ENCODE peak calls at places on chromosome 20, in seven cellular contexts. N is H54; I is stimulated activated CD4-positive, alpha-beta T cell treated with anti-CD3 and anti-CD28 coated beads, Interleukin-2, amount 100 ng/mL, for 48 hours; X is RPMI8226; F is activated CD4-positive, alpha-beta T cell treated with anti-CD3 and anti-CD28 coated beads, Interleukin-2, amount 10 ng/mL, durations not matched to agents 7 days and 5 days; M is activated gamma-delta T cell; W is hepatocyte. V is an unnamed sample.

GRCh38 chr20:38303908-38304379 is at the start of gene BPI:
- DNase-seq in I (no peak), W (no peak), N (no peak), X (peak), M (no peak), F (no peak), V (no peak)

GRCh38 chr20:41072099-41072798 is 43.6 kb downstream of the TOP1 start:
- DNase-seq in W (peak), I (no peak), X (no peak), F (no peak), M (no peak), N (no peak), V (peak)

GRCh38 chr20:63132131-63132714 is 83.7 kb downstream of the YTHDF1 start:
- DNase-seq in M (no peak), N (no peak), W (no peak), X (no peak), I (no peak), F (no peak), V (peak)

GRCh38 chr20:14928083-14928482 is 590.7 kb upstream of the FLRT3 start:
- DNase-seq in W (peak), I (no peak), N (no peak), M (no peak), X (peak), F (no peak), V (no peak)

GRCh38 chr20:38034961-38035360 is 1.4 kb downstream of the RPRD1B start:
- DNase-seq in F (no peak), M (no peak), I (no peak), X (no peak), W (no peak), N (no peak), V (no peak)

GRCh38 chr20:41509801-41510200 is 108.4 kb downstream of the CHD6 start:
- DNase-seq in X (no peak), F (no peak), N (no peak), M (no peak), I (no peak), W (peak), V (no peak)

GRCh38 chr20:48523191-48523757 is 304.5 kb downstream of the PREX1 start:
- DNase-seq in X (peak), M (no peak), I (no peak), F (peak), N (peak), W (peak), V (no peak)

GRCh38 chr20:59207742-59208357 is 44.2 kb downstream of the ZNF831 start:
- DNase-seq in W (peak), I (peak), M (no peak), N (peak), F (peak), X (peak), V (no peak)

GRCh38 chr20:8557711-8558110 is 425.6 kb downstream of the PLCB1 start:
- DNase-seq in M (no peak), X (no peak), N (no peak), W (no peak), F (no peak), I (no peak), V (no peak)

GRCh38 chr20:35907017-35907685 is 47.2 kb downstream of the SCAND1 start:
- DNase-seq in W (no peak), M (no peak), F (no peak), X (no peak), N (no peak), I (no peak), V (no peak)

GRCh38 chr20:48800227-48800626 is 27.6 kb downstream of the PREX1 start:
- DNase-seq in F (no peak), M (no peak), W (no peak), X (no peak), N (no peak), I (no peak), V (no peak)

GRCh38 chr20:4681971-4682370 is 39.7 kb upstream of the PRND start:
- DNase-seq in F (no peak), M (no peak), I (no peak), W (peak), X (no peak), N (no peak), V (no peak)

GRCh38 chr20:32237419-32237818 is 29.7 kb downstream of the POFUT1 start:
- DNase-seq in X (no peak), F (no peak), W (no peak), N (no peak), M (no peak), I (no peak), V (no peak)

GRCh38 chr20:52826321-52826720 is 145.8 kb upstream of the TSHZ2 start:
- DNase-seq in F (no peak), I (no peak), N (no peak), X (no peak), W (no peak), M (no peak), V (no peak)

GRCh38 chr20:17594443-17594842 is 24.6 kb downstream of the DSTN start:
- DNase-seq in X (no peak), I (no peak), F (no peak), W (peak), M (no peak), N (no peak), V (no peak)

GRCh38 chr20:61683721-61684120 is 382.0 kb downstream of the TAF4 start:
- DNase-seq in F (no peak), I (no peak), N (no peak), M (no peak), X (no peak), W (no peak), V (no peak)

GRCh38 chr20:34848597-34848996 is 23.1 kb upstream of the NCOA6 start:
- DNase-seq in I (no peak), M (no peak), F (no peak), X (no peak), W (no peak), N (no peak), V (no peak)

GRCh38 chr20:57708694-57709673 is 831 bp downstream of the PMEPA1 start:
- DNase-seq in N (no peak), M (peak), F (no peak), W (peak), X (peak), I (no peak), V (no peak)

GRCh38 chr20:38985603-38986170 is 23.5 kb downstream of the DHX35 start:
- DNase-seq in X (no peak), W (no peak), I (no peak), N (no peak), F (no peak), M (no peak), V (no peak)

GRCh38 chr20:57509665-57510237 is 15.2 kb downstream of the CTCFL start:
- DNase-seq in I (no peak), N (peak), X (peak), M (no peak), W (no peak), F (no peak), V (no peak)

GRCh38 chr20:39290575-39290974 is 328.4 kb downstream of the DHX35 start:
- DNase-seq in I (no peak), X (no peak), F (no peak), M (no peak), N (no peak), W (no peak), V (no peak)

GRCh38 chr20:58212636-58213035 is 15.8 kb downstream of the ANKRD60 start:
- DNase-seq in I (no peak), W (no peak), X (no peak), F (no peak), N (no peak), M (no peak), V (peak)

GRCh38 chr20:45836841-45837240 is 3.2 kb downstream of the SNX21 start:
- DNase-seq in X (no peak), N (no peak), F (no peak), W (no peak), I (no peak), M (no peak), V (no peak)

GRCh38 chr20:50198716-50199115 is 8.1 kb downstream of the CEBPB start:
- DNase-seq in I (no peak), W (no peak), N (no peak), X (no peak), F (no peak), M (no peak), V (no peak)

GRCh38 chr20:59082077-59082740 is 39.6 kb upstream of the PRELID3B start:
- DNase-seq in I (no peak), M (no peak), F (no peak), N (peak), X (no peak), W (no peak), V (no peak)

GRCh38 chr20:6008254-6008653 is 45.6 kb downstream of the LRRN4 start:
- DNase-seq in W (peak), F (no peak), X (no peak), N (peak), M (no peak), I (no peak), V (peak)

GRCh38 chr20:6007094-6007528 is 46.7 kb downstream of the LRRN4 start:
- DNase-seq in X (no peak), M (no peak), I (no peak), W (no peak), F (no peak), N (no peak), V (no peak)

GRCh38 chr20:64242797-64243475 is 12.6 kb upstream of the PCMTD2 start:
- DNase-seq in N (no peak), F (no peak), W (no peak), X (no peak), I (no peak), M (no peak), V (peak)

GRCh38 chr20:36526521-36527011 is 14.8 kb upstream of the MYL9 start:
- DNase-seq in W (no peak), F (no peak), N (no peak), X (no peak), I (no peak), M (no peak), V (no peak)

GRCh38 chr20:59948828-59949720 is 8.9 kb downstream of the FAM217B start:
- DNase-seq in I (no peak), M (no peak), F (peak), X (peak), W (peak), N (no peak), V (no peak)

GRCh38 chr20:20417891-20418676 is 50.2 kb downstream of the INSM1 start:
- DNase-seq in N (no peak), M (no peak), X (no peak), I (no peak), W (no peak), F (no peak), V (no peak)

GRCh38 chr20:57070296-57070695 is 196.1 kb downstream of the BMP7 start:
- DNase-seq in I (no peak), N (no peak), M (no peak), W (no peak), X (no peak), F (no peak), V (peak)

GRCh38 chr20:4151342-4151741 is 136.0 kb upstream of the RNF24 start:
- DNase-seq in N (no peak), I (no peak), X (no peak), M (no peak), W (no peak), F (no peak), V (peak)

GRCh38 chr20:24867556-24867955 is 81.5 kb upstream of the CST7 start:
- DNase-seq in N (no peak), W (no peak), F (no peak), M (no peak), I (no peak), X (no peak), V (no peak)

GRCh38 chr20:62063981-62064787 is 1.5 kb downstream of the TAF4 start:
- DNase-seq in N (no peak), W (peak), X (no peak), F (no peak), I (no peak), M (no peak), V (peak)

GRCh38 chr20:50980071-50980681 is 21.6 kb downstream of the MOCS3 start:
- DNase-seq in F (no peak), X (no peak), W (peak), I (no peak), M (no peak), N (peak), V (no peak)

GRCh38 chr20:46699651-46700359 is 9.6 kb upstream of the SLC2A10 start:
- DNase-seq in F (no peak), M (no peak), W (peak), I (no peak), N (no peak), X (peak), V (no peak)

GRCh38 chr20:52268184-52268583 is 76.6 kb upstream of the ZFP64 start:
- DNase-seq in M (no peak), W (no peak), F (no peak), X (no peak), N (no peak), I (no peak), V (no peak)

GRCh38 chr20:50692553-50692933 is 1.2 kb upstream of the RIPOR3 start:
- DNase-seq in I (no peak), F (no peak), W (no peak), X (no peak), M (no peak), N (no peak), V (no peak)

V was measured in RWPE2.